ENCODE peak calls at places on chromosome 4, in five cellular contexts. C is AG04450; E is A172; N is activated CD8-positive, alpha-beta memory T cell treated with anti-CD3 and anti-CD28 coated beads for 48 hours; W is endothelial cell of umbilical vein. Z is an unnamed sample.

GRCh38 chr4:95643627-95644026 is 94.9 kb upstream of the UNC5C start:
- DNase-seq in C (no peak), E (no peak), N (no peak), W (no peak), Z (no peak)

GRCh38 chr4:124203613-124204284 is 508.8 kb downstream of the ANKRD50 start:
- DNase-seq in C (peak; percentile 29), E (peak; percentile 70), N (no peak), W (peak; percentile 37), Z (no peak)

GRCh38 chr4:76755756-76756155 is 142.2 kb downstream of the SOWAHB start:
- DNase-seq in C (no peak), E (no peak), N (no peak), W (no peak), Z (no peak)

GRCh38 chr4:185139736-185140135 is 3.3 kb upstream of the SLC25A4 start:
- DNase-seq in C (no peak), E (no peak), N (no peak), W (no peak), Z (no peak)

GRCh38 chr4:98958065-98958464 is 29.1 kb upstream of the EIF4E start:
- DNase-seq in C (no peak), E (no peak), N (no peak), W (no peak), Z (no peak)

GRCh38 chr4:70877539-70877938 is 24.6 kb upstream of the MOB1B start:
- DNase-seq in C (no peak), E (no peak), N (no peak), W (no peak), Z (no peak)

GRCh38 chr4:26124753-26125236 is 196.0 kb upstream of the RBPJ start:
- DNase-seq in C (no peak), E (no peak), N (no peak), W (no peak), Z (no peak)

GRCh38 chr4:98566491-98567008 is 91.9 kb downstream of the TSPAN5 start:
- DNase-seq in C (no peak), E (no peak), N (no peak), W (no peak), Z (no peak)

GRCh38 chr4:170697045-170697444 is 607.3 kb upstream of the AADAT start:
- DNase-seq in C (no peak), E (no peak), N (no peak), W (no peak), Z (no peak)

GRCh38 chr4:122305853-122306252 is 73.0 kb upstream of the ADAD1 start:
- DNase-seq in C (no peak), E (no peak), N (no peak), W (no peak), Z (no peak)

GRCh38 chr4:94171616-94172015 is 36.0 kb upstream of the SMARCAD1 start:
- DNase-seq in C (no peak), E (no peak), N (no peak), W (no peak), Z (no peak)

GRCh38 chr4:98394134-98394533 is 132.9 kb downstream of the RAP1GDS1 start:
- DNase-seq in C (no peak), E (no peak), N (no peak), W (no peak), Z (no peak)

GRCh38 chr4:150315175-150315574 is 236.9 kb downstream of the DCLK2 start:
- DNase-seq in C (no peak), E (no peak), N (no peak), W (no peak), Z (no peak)

GRCh38 chr4:57190651-57191481 is 80.7 kb upstream of the IGFBP7 start:
- DNase-seq in C (no peak), E (peak; percentile 16), N (no peak), W (peak; percentile 32), Z (no peak)

GRCh38 chr4:159398236-159398638 is 295.4 kb downstream of the RAPGEF2 start:
- DNase-seq in C (no peak), E (peak; percentile 64), N (no peak), W (peak; percentile 81), Z (no peak)

GRCh38 chr4:15291133-15291532 is 136.7 kb upstream of the C1QTNF7 start:
- DNase-seq in C (no peak), E (no peak), N (no peak), W (no peak), Z (no peak)

GRCh38 chr4:65865489-65865888 is 195.2 kb upstream of the EPHA5 start:
- DNase-seq in C (no peak), E (peak; percentile 1), N (no peak), W (peak; percentile 55), Z (no peak)

GRCh38 chr4:121272526-121272925 is 108.3 kb downstream of the QRFPR start:
- DNase-seq in C (peak; percentile 24), E (peak; percentile 82), N (no peak), W (no peak), Z (no peak)

Z was measured in RWPE2.